ENCODE peak calls at places on chromosomes 5 and 9, in five cellular contexts. One of them, this sample, is unnamed.

GRCh38 chr5:175658299-175659145 is 651 bp downstream of the HRH2 start:
- DNase-seq in BJ: no peak
- DNase-seq in progenitor cell of endocrine pancreas: peak
- DNase-seq in mesothelial cell of epicardium: no peak
- DNase-seq in mucosa of descending colon: no peak
- DNase-seq in this sample: no peak

GRCh38 chr9:92525306-92525705 is 10.5 kb downstream of the ECM2 start:
- DNase-seq in mesothelial cell of epicardium: no peak
- DNase-seq in mucosa of descending colon: no peak
- DNase-seq in BJ: peak
- DNase-seq in progenitor cell of endocrine pancreas: no peak
- DNase-seq in this sample: no peak

GRCh38 chr5:65327582-65327981 is 154.1 kb downstream of the ADAMTS6 start:
- DNase-seq in mucosa of descending colon: no peak
- DNase-seq in progenitor cell of endocrine pancreas: no peak
- DNase-seq in mesothelial cell of epicardium: no peak
- DNase-seq in BJ: no peak
- DNase-seq in this sample: no peak

GRCh38 chr5:150505041-150505511 is 2.9 kb upstream of the NDST1 start:
- DNase-seq in BJ: no peak
- DNase-seq in mucosa of descending colon: no peak
- DNase-seq in mesothelial cell of epicardium: no peak
- DNase-seq in progenitor cell of endocrine pancreas: no peak
- DNase-seq in this sample: no peak

GRCh38 chr9:79776581-79776980 is 204.8 kb downstream of the TLE4 start:
- DNase-seq in progenitor cell of endocrine pancreas: no peak
- DNase-seq in BJ: no peak
- DNase-seq in mucosa of descending colon: no peak
- DNase-seq in mesothelial cell of epicardium: no peak
- DNase-seq in this sample: no peak

GRCh38 chr9:32844259-32844658 is 60.9 kb downstream of the TMEM215 start:
- DNase-seq in progenitor cell of endocrine pancreas: no peak
- DNase-seq in mucosa of descending colon: no peak
- DNase-seq in mesothelial cell of epicardium: no peak
- DNase-seq in BJ: no peak
- DNase-seq in this sample: no peak

GRCh38 chr5:97089149-97089801 is 53.1 kb downstream of the LIX1 start:
- DNase-seq in progenitor cell of endocrine pancreas: no peak
- DNase-seq in mucosa of descending colon: no peak
- DNase-seq in BJ: no peak
- DNase-seq in mesothelial cell of epicardium: no peak
- DNase-seq in this sample: no peak

GRCh38 chr9:133210609-133211008 is 1.6 kb upstream of the OBP2B start:
- DNase-seq in BJ: no peak
- DNase-seq in mesothelial cell of epicardium: no peak
- DNase-seq in progenitor cell of endocrine pancreas: no peak
- DNase-seq in mucosa of descending colon: no peak
- DNase-seq in this sample: no peak

GRCh38 chr5:75051217-75051751 is 1.1 kb downstream of the GCNT4 start:
- DNase-seq in mesothelial cell of epicardium: no peak
- DNase-seq in BJ: no peak
- DNase-seq in mucosa of descending colon: peak
- DNase-seq in progenitor cell of endocrine pancreas: no peak
- DNase-seq in this sample: no peak

GRCh38 chr5:73373814-73374510 is 74.6 kb downstream of the FOXD1 start:
- DNase-seq in BJ: no peak
- DNase-seq in mesothelial cell of epicardium: no peak
- DNase-seq in mucosa of descending colon: no peak
- DNase-seq in progenitor cell of endocrine pancreas: no peak
- DNase-seq in this sample: no peak

GRCh38 chr5:122612901-122613300 is 162.0 kb upstream of the SNX2 start:
- DNase-seq in mucosa of descending colon: no peak
- DNase-seq in BJ: no peak
- DNase-seq in progenitor cell of endocrine pancreas: no peak
- DNase-seq in mesothelial cell of epicardium: no peak
- DNase-seq in this sample: no peak

GRCh38 chr5:39132128-39132447 is 57.9 kb upstream of the RICTOR start:
- DNase-seq in BJ: no peak
- DNase-seq in mesothelial cell of epicardium: no peak
- DNase-seq in progenitor cell of endocrine pancreas: no peak
- DNase-seq in mucosa of descending colon: no peak
- DNase-seq in this sample: no peak

GRCh38 chr5:61301820-61302563 is 30.1 kb upstream of the ZSWIM6 start:
- DNase-seq in mesothelial cell of epicardium: no peak
- DNase-seq in mucosa of descending colon: peak
- DNase-seq in progenitor cell of endocrine pancreas: no peak
- DNase-seq in BJ: peak
- DNase-seq in this sample: no peak

GRCh38 chr5:44048268-44048984 is 340.8 kb downstream of the FGF10 start:
- DNase-seq in mesothelial cell of epicardium: no peak
- DNase-seq in progenitor cell of endocrine pancreas: no peak
- DNase-seq in mucosa of descending colon: no peak
- DNase-seq in BJ: peak
- DNase-seq in this sample: no peak

GRCh38 chr9:89878003-89878411 is 273.2 kb downstream of the GADD45G start:
- DNase-seq in mesothelial cell of epicardium: peak
- DNase-seq in mucosa of descending colon: no peak
- DNase-seq in progenitor cell of endocrine pancreas: no peak
- DNase-seq in BJ: no peak
- DNase-seq in this sample: no peak

GRCh38 chr5:145479862-145480261 is 355.3 kb downstream of the PRELID2 start:
- DNase-seq in mucosa of descending colon: no peak
- DNase-seq in BJ: no peak
- DNase-seq in progenitor cell of endocrine pancreas: no peak
- DNase-seq in mesothelial cell of epicardium: no peak
- DNase-seq in this sample: no peak

GRCh38 chr9:69200071-69200470 is 26.0 kb downstream of the TJP2 start:
- DNase-seq in mesothelial cell of epicardium: no peak
- DNase-seq in progenitor cell of endocrine pancreas: no peak
- DNase-seq in mucosa of descending colon: no peak
- DNase-seq in BJ: no peak
- DNase-seq in this sample: no peak
- TF ChIP-seq CTCF in mesothelial cell of epicardium: no peak
- TF ChIP-seq CTCF in progenitor cell of endocrine pancreas: no peak
- TF ChIP-seq CTCF in mucosa of descending colon: no peak
- TF ChIP-seq CTCF in BJ: no peak
- TF ChIP-seq CTCF in this sample: no peak

DNA sequence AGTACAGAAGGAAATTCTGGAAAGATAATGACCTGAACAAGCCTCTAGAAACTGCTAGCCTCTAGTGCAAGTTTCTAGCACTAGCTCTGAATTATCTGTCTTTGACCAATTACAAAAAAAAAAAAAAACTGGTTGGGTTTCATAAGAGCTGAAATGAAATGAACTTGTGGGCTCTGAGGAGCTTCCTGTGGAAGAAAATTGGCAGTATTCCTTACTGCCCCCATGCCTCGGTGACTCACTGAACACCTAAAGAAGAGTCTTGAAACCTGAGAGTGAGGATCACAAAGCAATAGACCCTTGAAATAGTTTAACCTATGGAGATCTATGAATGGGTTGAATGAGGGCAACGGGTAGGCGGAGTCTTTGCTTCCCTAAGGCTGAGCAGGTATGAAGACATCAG is 263.6 kb upstream of the RASA1 start:
- DNase-seq in mucosa of descending colon: no peak
- DNase-seq in progenitor cell of endocrine pancreas: no peak
- DNase-seq in mesothelial cell of epicardium: no peak
- DNase-seq in BJ: no peak
- DNase-seq in this sample: peak
- TF ChIP-seq CTCF in mucosa of descending colon: no peak
- TF ChIP-seq CTCF in progenitor cell of endocrine pancreas: no peak
- TF ChIP-seq CTCF in mesothelial cell of epicardium: no peak
- TF ChIP-seq CTCF in BJ: no peak
- TF ChIP-seq CTCF in this sample: no peak

GRCh38 chr9:107274096-107274495 is 9.0 kb upstream of the RAD23B start:
- DNase-seq in mucosa of descending colon: no peak
- DNase-seq in progenitor cell of endocrine pancreas: no peak
- DNase-seq in BJ: no peak
- DNase-seq in mesothelial cell of epicardium: no peak
- DNase-seq in this sample: no peak
- TF ChIP-seq CTCF in mucosa of descending colon: no peak
- TF ChIP-seq CTCF in progenitor cell of endocrine pancreas: no peak
- TF ChIP-seq CTCF in BJ: no peak
- TF ChIP-seq CTCF in mesothelial cell of epicardium: peak
- TF ChIP-seq CTCF in this sample: no peak

GRCh38 chr9:116237456-116237855 is 83.9 kb downstream of the PAPPA start:
- DNase-seq in BJ: no peak
- DNase-seq in progenitor cell of endocrine pancreas: no peak
- DNase-seq in mesothelial cell of epicardium: no peak
- DNase-seq in mucosa of descending colon: no peak
- DNase-seq in this sample: no peak

GRCh38 chr9:116230233-116230632 is 76.6 kb downstream of the PAPPA start:
- DNase-seq in progenitor cell of endocrine pancreas: no peak
- DNase-seq in mucosa of descending colon: no peak
- DNase-seq in mesothelial cell of epicardium: no peak
- DNase-seq in BJ: no peak
- DNase-seq in this sample: no peak

GRCh38 chr9:116233160-116233530 is 79.6 kb downstream of the PAPPA start:
- DNase-seq in progenitor cell of endocrine pancreas: no peak
- DNase-seq in mucosa of descending colon: no peak
- DNase-seq in mesothelial cell of epicardium: no peak
- DNase-seq in BJ: no peak
- DNase-seq in this sample: no peak

GRCh38 chr9:116232425-116233159 is 79.0 kb downstream of the PAPPA start:
- DNase-seq in mucosa of descending colon: no peak
- DNase-seq in progenitor cell of endocrine pancreas: no peak
- DNase-seq in mesothelial cell of epicardium: no peak
- DNase-seq in BJ: no peak
- DNase-seq in this sample: no peak

DNA sequence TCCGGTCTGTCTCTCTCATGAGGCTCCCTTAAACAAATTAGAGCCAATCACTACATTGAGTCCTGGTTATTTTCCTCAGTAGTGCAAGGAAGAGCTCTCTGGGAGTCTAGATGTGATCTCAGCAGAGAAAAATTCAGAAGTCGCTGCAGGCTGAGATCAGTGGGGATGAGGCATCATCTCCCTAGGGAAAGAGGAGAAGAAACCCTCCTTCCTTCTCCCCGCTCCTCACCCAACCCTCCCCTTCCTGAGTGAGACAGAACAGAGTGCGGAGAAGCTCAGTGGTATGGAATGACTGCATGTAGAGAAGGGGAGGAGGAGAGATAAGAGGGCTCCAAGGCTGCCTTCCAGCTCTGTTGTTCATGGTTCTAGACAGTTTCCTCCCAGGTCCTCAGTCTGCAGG is 80.5 kb downstream of the PAPPA start:
- DNase-seq in BJ: peak
- DNase-seq in mesothelial cell of epicardium: peak
- DNase-seq in mucosa of descending colon: no peak
- DNase-seq in progenitor cell of endocrine pancreas: no peak
- DNase-seq in this sample: no peak
- TF ChIP-seq CTCF in BJ: no peak
- TF ChIP-seq CTCF in mesothelial cell of epicardium: no peak
- TF ChIP-seq CTCF in mucosa of descending colon: no peak
- TF ChIP-seq CTCF in progenitor cell of endocrine pancreas: no peak
- TF ChIP-seq CTCF in this sample: no peak

GRCh38 chr9:107294756-107295155 is 11.7 kb downstream of the RAD23B start:
- DNase-seq in progenitor cell of endocrine pancreas: no peak
- DNase-seq in mesothelial cell of epicardium: no peak
- DNase-seq in mucosa of descending colon: no peak
- DNase-seq in BJ: no peak
- DNase-seq in this sample: no peak

GRCh38 chr9:107295995-107296394 is 12.9 kb downstream of the RAD23B start:
- DNase-seq in mucosa of descending colon: no peak
- DNase-seq in BJ: no peak
- DNase-seq in progenitor cell of endocrine pancreas: no peak
- DNase-seq in mesothelial cell of epicardium: no peak
- DNase-seq in this sample: no peak

GRCh38 chr9:107293555-107294085 is 10.5 kb downstream of the RAD23B start:
- DNase-seq in BJ: no peak
- DNase-seq in mesothelial cell of epicardium: no peak
- DNase-seq in progenitor cell of endocrine pancreas: no peak
- DNase-seq in mucosa of descending colon: no peak
- DNase-seq in this sample: no peak

DNA sequence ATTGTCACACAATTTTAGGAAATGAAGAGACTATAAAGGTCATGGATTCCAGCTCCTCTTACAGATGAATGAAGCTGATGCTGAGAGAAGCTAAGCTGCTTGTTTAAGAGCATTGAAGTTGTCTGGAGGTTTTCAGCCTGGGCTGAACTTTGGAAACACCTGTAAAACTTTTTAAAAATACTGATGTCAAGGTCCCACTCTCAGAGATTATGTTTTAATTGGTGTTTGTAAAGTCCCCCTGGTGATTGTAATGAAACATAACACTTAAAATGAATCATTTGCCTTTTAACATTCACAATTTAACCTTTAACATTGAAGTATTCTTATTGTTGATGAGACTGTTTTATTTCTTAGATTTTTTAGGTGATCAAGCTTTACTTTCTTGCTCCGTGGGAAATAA is 16.4 kb downstream of the RAD23B start:
- DNase-seq in progenitor cell of endocrine pancreas: no peak
- DNase-seq in mesothelial cell of epicardium: no peak
- DNase-seq in BJ: no peak
- DNase-seq in mucosa of descending colon: no peak
- DNase-seq in this sample: no peak
- TF ChIP-seq CTCF in progenitor cell of endocrine pancreas: peak
- TF ChIP-seq CTCF in mesothelial cell of epicardium: no peak
- TF ChIP-seq CTCF in BJ: peak
- TF ChIP-seq CTCF in mucosa of descending colon: no peak
- TF ChIP-seq CTCF in this sample: no peak

GRCh38 chr9:121896545-121896943 is 196.6 kb downstream of the TTLL11 start:
- DNase-seq in mesothelial cell of epicardium: no peak
- DNase-seq in BJ: no peak
- DNase-seq in progenitor cell of endocrine pancreas: no peak
- DNase-seq in mucosa of descending colon: no peak
- DNase-seq in this sample: no peak

GRCh38 chr9:121902483-121903135 is 190.5 kb downstream of the TTLL11 start:
- DNase-seq in mucosa of descending colon: no peak
- DNase-seq in BJ: peak
- DNase-seq in progenitor cell of endocrine pancreas: no peak
- DNase-seq in mesothelial cell of epicardium: no peak
- DNase-seq in this sample: no peak

GRCh38 chr9:121897140-121897539 is 196.0 kb downstream of the TTLL11 start:
- DNase-seq in mucosa of descending colon: no peak
- DNase-seq in mesothelial cell of epicardium: no peak
- DNase-seq in progenitor cell of endocrine pancreas: no peak
- DNase-seq in BJ: no peak
- DNase-seq in this sample: no peak

GRCh38 chr9:121901616-121902015 is 191.5 kb downstream of the TTLL11 start:
- DNase-seq in BJ: no peak
- DNase-seq in mesothelial cell of epicardium: no peak
- DNase-seq in mucosa of descending colon: no peak
- DNase-seq in progenitor cell of endocrine pancreas: no peak
- DNase-seq in this sample: no peak

GRCh38 chr9:121900163-121900562 is 192.9 kb downstream of the TTLL11 start:
- DNase-seq in progenitor cell of endocrine pancreas: no peak
- DNase-seq in mucosa of descending colon: no peak
- DNase-seq in mesothelial cell of epicardium: no peak
- DNase-seq in BJ: no peak
- DNase-seq in this sample: no peak
- TF ChIP-seq CTCF in progenitor cell of endocrine pancreas: no peak
- TF ChIP-seq CTCF in mucosa of descending colon: no peak
- TF ChIP-seq CTCF in mesothelial cell of epicardium: no peak
- TF ChIP-seq CTCF in BJ: no peak
- TF ChIP-seq CTCF in this sample: no peak

GRCh38 chr9:123825337-123825736 is 104.6 kb downstream of the DENND1A start:
- DNase-seq in progenitor cell of endocrine pancreas: no peak
- DNase-seq in mucosa of descending colon: no peak
- DNase-seq in mesothelial cell of epicardium: no peak
- DNase-seq in BJ: no peak
- DNase-seq in this sample: no peak
- TF ChIP-seq CTCF in progenitor cell of endocrine pancreas: peak
- TF ChIP-seq CTCF in mucosa of descending colon: no peak
- TF ChIP-seq CTCF in mesothelial cell of epicardium: peak
- TF ChIP-seq CTCF in BJ: peak
- TF ChIP-seq CTCF in this sample: no peak